ENCODE peak calls at places on chromosomes 16 and 17, in five cellular contexts. J is cardiac muscle cell, D is heart right ventricle, G is spleen, X is endodermal cell. T is an unnamed sample. For H3K36me3, the result is how much of the 10 kb centered on the place peaks cover.

GRCh38 chr17:17362531-17362930 is 59.4 kb downstream of the NT5M start:
- DNase-seq in J (no peak), D (no peak), G (peak), X (peak), T (no peak)

GRCh38 chr17:72422505-72423285 is 301.9 kb downstream of the SOX9 start:
- DNase-seq in J (peak), D (peak), G (no peak), X (peak), T (peak)

GRCh38 chr17:80901319-80901718 is 90.3 kb upstream of the CHMP6 start:
- DNase-seq in J (no peak), D (no peak), G (no peak), X (no peak), T (no peak)

GRCh38 chr17:37025241-37025640 is 76.5 kb downstream of the AATF start:
- DNase-seq in J (no peak), D (no peak), G (no peak), X (no peak), T (no peak)

GRCh38 chr16:20765732-20766131 is 1.9 kb downstream of the ACSM3 start:
- DNase-seq in J (no peak), D (no peak), G (no peak), X (no peak), T (no peak)

GRCh38 chr16:53958481-53958880 is 254.5 kb downstream of the FTO start:
- DNase-seq in J (no peak), D (no peak), G (no peak), X (no peak), T (no peak)

GRCh38 chr16:50731130-50731988 is 10.5 kb upstream of the CYLD start:
- DNase-seq in J (peak), D (no peak), G (no peak), X (peak), T (no peak)

GRCh38 chr17:48113201-48113676 is 5.7 kb downstream of the SNX11 start:
- DNase-seq in J (no peak), D (no peak), G (peak), X (no peak), T (no peak)

GRCh38 chr17:78839762-78840529 is 668 bp downstream of the USP36 start:
- DNase-seq in J (peak), D (no peak), G (no peak), X (peak), T (no peak)

GRCh38 chr17:50274945-50275221 is 617 bp downstream of the TMEM92 start:
- DNase-seq in J (no peak), D (no peak), G (no peak), X (no peak), T (no peak)

DNA sequence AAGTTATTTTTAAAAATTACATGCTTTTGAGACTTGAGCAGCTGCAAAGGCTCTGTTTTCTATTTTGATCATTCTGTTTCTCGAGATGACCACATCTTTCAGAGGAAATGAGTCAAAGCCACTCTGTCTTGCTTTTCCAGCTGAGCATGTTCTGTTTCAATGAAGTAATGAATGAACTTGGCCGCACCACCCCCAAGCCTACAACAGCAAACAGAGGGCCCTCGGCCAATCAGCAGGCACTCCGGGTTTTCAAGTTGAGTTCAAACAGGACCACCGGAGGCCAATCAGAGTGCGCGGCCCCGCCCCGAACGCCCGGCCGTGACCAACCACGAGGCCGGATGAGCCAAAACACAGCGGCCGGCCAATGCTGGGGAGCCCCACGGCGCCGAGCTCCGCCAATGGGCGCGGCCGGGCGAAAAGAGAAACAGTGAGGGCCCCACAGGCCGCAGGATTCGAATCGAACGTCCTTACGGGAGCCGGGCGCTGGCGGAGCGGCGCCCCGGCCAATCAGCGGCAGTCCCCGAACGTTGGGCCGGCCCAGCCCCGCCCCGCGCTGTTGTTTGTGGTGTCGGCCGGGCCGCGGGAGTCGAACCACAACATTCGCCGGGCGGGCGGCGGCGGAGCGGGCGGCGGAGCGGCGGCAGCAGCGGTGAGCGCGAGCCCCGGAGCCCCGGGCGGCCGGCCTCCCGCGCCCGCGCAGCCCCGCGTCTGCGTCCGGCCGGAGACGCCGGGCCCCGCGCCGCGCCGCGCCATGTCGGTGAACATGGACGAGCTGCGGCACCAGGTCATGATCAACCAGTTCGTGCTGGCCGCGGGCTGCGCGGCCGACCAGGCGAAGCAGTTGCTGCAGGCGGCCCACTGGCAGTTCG is at the start of gene UBALD2:
- DNase-seq in J (peak), D (peak), G (peak), X (peak), T (peak)
- H3K27ac ChIP-seq in J (peak), D (peak), G (peak), X (peak), T (peak)

DNA sequence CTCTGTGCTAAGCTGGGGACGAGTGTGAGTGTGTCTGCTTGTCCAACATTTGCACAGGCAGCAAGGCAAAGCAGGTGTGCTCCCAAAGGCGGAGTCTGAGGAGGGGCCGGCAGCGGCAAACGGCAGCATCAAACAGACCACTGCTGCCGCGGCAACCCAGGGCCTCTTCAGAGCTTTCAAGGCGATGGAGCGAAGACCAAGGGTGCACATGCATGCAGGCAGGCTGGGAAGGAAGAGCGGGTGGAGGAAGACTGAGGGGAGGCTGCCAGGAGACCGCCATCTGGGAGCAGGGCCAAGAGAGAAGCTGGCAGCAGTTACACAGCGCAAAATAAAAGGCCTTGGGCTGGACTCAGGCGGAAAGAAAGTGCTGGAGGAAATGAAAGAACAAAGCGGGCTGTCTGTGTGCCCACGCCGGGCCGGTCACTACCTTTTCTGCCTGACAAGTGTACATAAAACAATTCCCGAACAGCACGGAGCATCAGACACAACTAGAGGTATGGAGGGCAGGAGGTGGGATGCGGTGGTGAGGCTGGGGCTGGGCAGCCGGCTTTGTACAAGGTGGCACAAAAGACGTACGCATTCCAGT is 8.5 kb downstream of the TIMM22 start:
- DNase-seq in J (no peak), D (peak), G (peak), X (no peak), T (peak)
- H3K36me3 ChIP-seq in J (under half), D (under half), G (half or more), X (under half), T (under half)

GRCh38 chr16:11570258-11570657 is 16.5 kb downstream of the LITAF start:
- DNase-seq in J (no peak), D (no peak), G (no peak), X (no peak), T (no peak)

GRCh38 chr16:11575223-11575589 is 11.5 kb downstream of the LITAF start:
- DNase-seq in J (no peak), D (no peak), G (peak), X (no peak), T (no peak)

GRCh38 chr16:11571549-11571948 is 15.2 kb downstream of the LITAF start:
- DNase-seq in J (no peak), D (no peak), G (no peak), X (no peak), T (no peak)

GRCh38 chr16:11570796-11571195 is 15.9 kb downstream of the LITAF start:
- DNase-seq in J (no peak), D (no peak), G (no peak), X (no peak), T (no peak)

DNA sequence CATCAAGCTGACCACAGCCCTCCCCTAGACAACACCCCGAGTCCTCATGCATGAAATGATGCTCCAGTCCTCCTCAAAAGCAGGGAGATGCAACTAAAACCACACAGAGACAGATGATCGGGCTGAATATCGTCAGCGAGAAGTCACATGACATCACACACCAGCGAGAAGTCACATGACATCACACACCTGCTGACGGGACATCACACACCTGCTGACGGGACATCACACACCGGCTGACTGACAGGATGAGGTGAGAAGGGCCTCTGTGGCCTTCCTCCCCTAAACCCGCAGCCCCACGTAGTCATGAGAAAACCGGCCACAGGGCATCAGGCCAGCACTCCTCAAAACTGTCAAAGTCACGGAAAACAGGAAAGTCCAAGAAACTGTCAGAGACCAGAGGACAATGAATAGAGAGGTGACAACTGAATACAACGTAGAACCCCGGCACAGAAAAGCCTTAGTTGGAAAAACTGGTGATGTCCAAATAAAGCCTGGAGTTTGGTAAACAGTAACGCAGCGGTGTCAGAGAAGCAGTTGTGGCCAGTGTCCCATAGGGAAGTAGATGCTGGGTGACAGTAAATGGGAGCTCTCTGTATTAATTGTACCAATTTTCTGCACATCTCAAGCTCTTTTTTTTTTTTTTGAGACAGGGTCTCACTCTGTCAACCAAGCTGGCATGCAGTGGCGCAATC is 14.3 kb downstream of the LITAF start:
- DNase-seq in J (no peak), D (no peak), G (peak), X (peak), T (no peak)
- H3K27ac ChIP-seq in J (no peak), D (no peak), G (peak), X (no peak), T (no peak)

GRCh38 chr17:42119301-42119700 is 1.9 kb downstream of the KAT2A start:
- DNase-seq in J (no peak), D (no peak), G (no peak), X (no peak), T (no peak)

GRCh38 chr17:42120161-42121065 is 754 bp downstream of the KAT2A start:
- DNase-seq in J (peak), D (no peak), G (no peak), X (peak), T (no peak)

GRCh38 chr17:42118545-42118944 is 2.6 kb downstream of the KAT2A start:
- DNase-seq in J (no peak), D (no peak), G (no peak), X (peak), T (no peak)

GRCh38 chr17:42122371-42123303 is at the start of gene HSPB9:
- DNase-seq in J (peak), D (no peak), G (no peak), X (peak), T (no peak)

GRCh38 chr17:42121066-42121769 is at the start of gene KAT2A:
- DNase-seq in J (peak), D (peak), G (peak), X (peak), T (peak)
- H3K36me3 ChIP-seq in J (under half), D (under half), G (under half), X (under half), T (under half)

GRCh38 chr17:40178021-40178601 is 841 bp downstream of the RAPGEFL1 start:
- DNase-seq in J (peak), D (no peak), G (no peak), X (peak), T (no peak)

GRCh38 chr17:40176409-40177110 is 710 bp upstream of the RAPGEFL1 start:
- DNase-seq in J (no peak), D (no peak), G (no peak), X (peak), T (no peak)

GRCh38 chr17:40175928-40176327 is 1.3 kb upstream of the RAPGEFL1 start:
- DNase-seq in J (no peak), D (no peak), G (no peak), X (peak), T (no peak)

GRCh38 chr17:40178660-40179059 is 1.4 kb downstream of the RAPGEFL1 start:
- DNase-seq in J (no peak), D (no peak), G (no peak), X (no peak), T (no peak)

GRCh38 chr17:40177275-40177874 is at the start of gene RAPGEFL1:
- DNase-seq in J (peak), D (peak), G (peak), X (peak), T (peak)
- H3K27ac ChIP-seq in J (no peak), D (no peak), G (no peak), X (peak), T (no peak)

GRCh38 chr17:40023590-40024292 is 8.5 kb downstream of the CSF3 start:
- DNase-seq in J (no peak), D (peak), G (no peak), X (peak), T (no peak)

GRCh38 chr17:40026816-40027613 is 11.8 kb downstream of the CSF3 start:
- DNase-seq in J (peak), D (peak), G (peak), X (peak), T (peak)

GRCh38 chr17:40024901-40025300 is 9.7 kb downstream of the CSF3 start:
- DNase-seq in J (no peak), D (no peak), G (no peak), X (no peak), T (no peak)

GRCh38 chr17:40025991-40026815 is 11.0 kb downstream of the CSF3 start:
- DNase-seq in J (no peak), D (no peak), G (no peak), X (no peak), T (no peak)

DNA sequence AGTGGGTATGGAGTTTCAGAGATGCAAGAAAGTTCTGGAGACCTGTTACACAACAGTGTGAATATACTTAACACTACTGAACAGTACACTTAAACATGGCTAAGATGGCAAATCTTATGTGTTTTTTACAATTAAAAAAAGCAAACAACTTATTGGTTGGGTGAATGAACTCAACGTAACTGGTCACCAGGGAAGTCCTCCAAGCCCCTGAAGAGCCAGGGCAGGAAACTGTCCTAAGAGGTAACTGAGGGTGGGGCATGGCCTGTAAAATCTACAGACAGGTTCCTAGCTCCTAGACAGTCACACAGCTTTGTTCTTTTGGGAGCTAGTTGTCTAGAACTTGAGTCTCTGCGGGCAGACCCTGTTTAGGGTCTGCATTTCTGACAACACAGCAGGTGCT is 10.3 kb downstream of the CSF3 start:
- DNase-seq in J (no peak), D (no peak), G (no peak), X (no peak), T (no peak)
- H3K36me3 ChIP-seq in J (under half), D (under half), G (half or more), X (under half), T (half or more)

GRCh38 chr17:35255316-35255715 is 12.4 kb downstream of the SLFN5 start:
- DNase-seq in J (no peak), D (no peak), G (no peak), X (peak), T (no peak)

GRCh38 chr17:35254107-35254802 is 11.4 kb downstream of the SLFN5 start:
- DNase-seq in J (peak), D (peak), G (no peak), X (peak), T (peak)

GRCh38 chr17:35257080-35257701 is 14.3 kb downstream of the SLFN5 start:
- DNase-seq in J (no peak), D (peak), G (no peak), X (peak), T (no peak)

GRCh38 chr17:35259001-35259400 is 16.1 kb downstream of the SLFN5 start:
- DNase-seq in J (no peak), D (no peak), G (no peak), X (no peak), T (no peak)

GRCh38 chr17:35256629-35257028 is 13.8 kb downstream of the SLFN5 start:
- DNase-seq in J (no peak), D (no peak), G (no peak), X (peak), T (no peak)
- H3K27ac ChIP-seq in J (no peak), D (no peak), G (no peak), X (no peak), T (no peak)

DNA sequence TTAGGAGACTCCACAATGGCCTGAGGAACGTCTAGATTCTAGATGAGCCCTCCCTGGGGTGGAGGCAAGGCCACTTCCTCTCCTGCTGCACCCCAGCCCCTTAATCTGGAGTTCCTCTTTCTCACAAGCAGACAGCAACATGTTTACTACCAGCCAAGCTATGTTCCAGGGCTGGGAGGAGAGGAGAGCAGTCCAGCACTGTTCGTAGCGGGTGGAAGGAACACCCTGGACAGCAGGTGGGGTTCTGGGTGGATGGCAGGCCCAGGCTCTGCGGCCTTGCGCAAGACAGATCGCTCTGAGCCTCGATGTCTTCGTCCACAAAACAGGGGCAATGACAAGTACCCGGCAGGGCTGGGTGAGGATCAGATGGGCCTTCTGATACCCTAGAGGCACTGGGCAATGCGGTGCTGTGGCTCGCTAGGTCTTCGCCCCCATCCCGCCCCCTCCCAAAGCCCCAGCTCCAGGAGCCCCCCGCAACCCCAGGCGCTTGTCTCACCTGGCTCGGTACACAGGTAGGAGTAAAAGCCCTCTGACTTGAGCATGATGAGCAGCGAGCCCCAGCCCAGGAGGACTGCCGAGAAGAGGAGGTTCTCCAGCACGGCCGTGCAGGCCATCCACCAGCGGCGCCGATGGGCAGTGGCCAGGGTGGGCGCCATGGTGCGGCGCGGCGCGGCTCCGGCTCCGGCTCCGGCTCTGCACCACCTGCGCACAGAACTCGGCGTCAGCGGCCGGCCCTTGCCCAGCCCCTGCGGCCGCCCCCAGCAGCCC is 1.2 kb downstream of the SLC43A2 start:
- DNase-seq in J (no peak), D (no peak), G (peak), X (peak), T (peak)
- H3K36me3 ChIP-seq in J (under half), D (under half), G (under half), X (under half), T (under half)

GRCh38 chr17:28944862-28945741 is 6.2 kb downstream of the PHF12 start:
- DNase-seq in J (no peak), D (no peak), G (no peak), X (no peak), T (no peak)
- H3K27ac ChIP-seq in J (no peak), D (peak), G (peak), X (no peak), T (peak)

DNA sequence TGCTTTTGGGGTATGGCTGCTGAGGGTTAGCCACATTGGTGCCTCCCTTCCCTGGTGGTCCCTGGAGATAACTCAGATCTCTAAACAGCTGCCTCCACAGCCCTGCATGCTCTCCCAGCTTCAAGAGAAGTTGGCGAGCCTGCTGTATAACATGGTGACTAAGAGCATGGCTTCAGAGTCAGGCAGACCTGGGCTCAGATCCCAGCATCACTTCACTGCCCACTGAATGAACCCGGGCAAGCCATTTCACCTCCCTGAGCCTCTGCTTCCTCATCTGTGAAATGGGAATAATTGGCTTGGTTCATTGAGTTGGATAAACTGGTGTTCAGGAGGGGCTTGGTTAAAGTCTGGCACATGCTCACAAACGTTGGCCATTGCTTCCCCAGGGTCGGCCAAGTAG is 16.6 kb downstream of the KIF1C start:
- DNase-seq in J (no peak), D (no peak), G (no peak), X (no peak), T (no peak)
- H3K36me3 ChIP-seq in J (under half), D (under half), G (under half), X (half or more), T (half or more)

T was measured in gastrocnemius medialis.